ENCODE peak calls at places on chromosomes 12 and 14, in six cellular contexts. One of them, this sample, is unnamed. For H3K36me3 and H3K4me1, the result is how much of the 10 kb centered on the place peaks cover.

GRCh38 chr12:81078469-81079196 is 754 bp downstream of the ACSS3 start:
- DNase-seq in suprapubic skin: no peak
- DNase-seq in testis: peak
- DNase-seq in tibial nerve: peak
- DNase-seq in uterus: peak
- DNase-seq in IMR-90: peak
- DNase-seq in this sample: no peak

GRCh38 chr14:69500736-69501135 is 16.2 kb downstream of the PLEKHD1 start:
- DNase-seq in suprapubic skin: no peak
- DNase-seq in testis: no peak
- DNase-seq in tibial nerve: no peak
- DNase-seq in uterus: no peak
- DNase-seq in IMR-90: no peak
- DNase-seq in this sample: no peak

GRCh38 chr12:99806304-99806703 is 158.8 kb downstream of the GARIN6 start:
- DNase-seq in suprapubic skin: no peak
- DNase-seq in testis: no peak
- DNase-seq in tibial nerve: no peak
- DNase-seq in uterus: no peak
- DNase-seq in IMR-90: no peak
- DNase-seq in this sample: no peak

GRCh38 chr12:122051231-122051876 is 27.2 kb upstream of the MLXIP start:
- DNase-seq in suprapubic skin: no peak
- DNase-seq in testis: no peak
- DNase-seq in tibial nerve: no peak
- DNase-seq in uterus: peak
- DNase-seq in IMR-90: peak
- DNase-seq in this sample: peak

GRCh38 chr14:23539209-23539866 is 12.2 kb downstream of the ZFHX2 start:
- DNase-seq in suprapubic skin: no peak
- DNase-seq in testis: peak
- DNase-seq in tibial nerve: no peak
- DNase-seq in uterus: no peak
- DNase-seq in IMR-90: peak
- DNase-seq in this sample: no peak

GRCh38 chr14:77024171-77024627 is 4.3 kb downstream of the IRF2BPL start:
- DNase-seq in suprapubic skin: no peak
- DNase-seq in testis: peak
- DNase-seq in tibial nerve: no peak
- DNase-seq in uterus: peak
- DNase-seq in IMR-90: peak
- DNase-seq in this sample: peak

GRCh38 chr14:96745500-96746051 is 51.6 kb upstream of the VRK1 start:
- DNase-seq in suprapubic skin: no peak
- DNase-seq in testis: no peak
- DNase-seq in tibial nerve: no peak
- DNase-seq in uterus: no peak
- DNase-seq in IMR-90: no peak
- DNase-seq in this sample: no peak

GRCh38 chr14:104280902-104281767 is 142.7 kb downstream of the KIF26A start:
- DNase-seq in suprapubic skin: peak
- DNase-seq in testis: no peak
- DNase-seq in tibial nerve: no peak
- DNase-seq in uterus: peak
- DNase-seq in IMR-90: no peak
- DNase-seq in this sample: peak

GRCh38 chr12:43206396-43206795 is 345.6 kb downstream of the ADAMTS20 start:
- DNase-seq in suprapubic skin: no peak
- DNase-seq in testis: no peak
- DNase-seq in tibial nerve: no peak
- DNase-seq in uterus: no peak
- DNase-seq in IMR-90: peak
- DNase-seq in this sample: no peak

GRCh38 chr12:22702690-22703089 is 77.7 kb downstream of the ETNK1 start:
- DNase-seq in suprapubic skin: no peak
- DNase-seq in testis: no peak
- DNase-seq in tibial nerve: no peak
- DNase-seq in uterus: no peak
- DNase-seq in IMR-90: no peak
- DNase-seq in this sample: no peak

GRCh38 chr14:75077794-75078193 is 8.4 kb downstream of the ZC2HC1C start:
- DNase-seq in suprapubic skin: no peak
- DNase-seq in testis: no peak
- DNase-seq in tibial nerve: no peak
- DNase-seq in uterus: no peak
- DNase-seq in IMR-90: no peak
- DNase-seq in this sample: no peak

GRCh38 chr12:54967461-54967860 is 17.1 kb downstream of the TESPA1 start:
- DNase-seq in suprapubic skin: no peak
- DNase-seq in testis: peak
- DNase-seq in tibial nerve: peak
- DNase-seq in uterus: no peak
- DNase-seq in IMR-90: no peak
- DNase-seq in this sample: no peak

GRCh38 chr12:105922670-105923102 is 216.1 kb downstream of the NUAK1 start:
- DNase-seq in suprapubic skin: no peak
- DNase-seq in testis: no peak
- DNase-seq in tibial nerve: no peak
- DNase-seq in uterus: no peak
- DNase-seq in IMR-90: peak
- DNase-seq in this sample: no peak

GRCh38 chr12:57127101-57127709 is 1.1 kb upstream of the LRP1 start:
- DNase-seq in suprapubic skin: peak
- DNase-seq in testis: peak
- DNase-seq in tibial nerve: peak
- DNase-seq in uterus: peak
- DNase-seq in IMR-90: no peak
- DNase-seq in this sample: peak

GRCh38 chr12:79933580-79934264 is 1.2 kb downstream of the PPP1R12A start:
- DNase-seq in suprapubic skin: no peak
- DNase-seq in testis: peak
- DNase-seq in tibial nerve: peak
- DNase-seq in uterus: no peak
- DNase-seq in IMR-90: peak
- DNase-seq in this sample: no peak

GRCh38 chr12:57631566-57632368 is 1.2 kb downstream of the B4GALNT1 start:
- DNase-seq in suprapubic skin: peak
- DNase-seq in testis: peak
- DNase-seq in tibial nerve: no peak
- DNase-seq in uterus: no peak
- DNase-seq in IMR-90: no peak
- DNase-seq in this sample: no peak

GRCh38 chr14:103104654-103105511 is 10.4 kb downstream of the EXOC3L4 start:
- DNase-seq in suprapubic skin: no peak
- DNase-seq in testis: peak
- DNase-seq in tibial nerve: peak
- DNase-seq in uterus: peak
- DNase-seq in IMR-90: peak
- DNase-seq in this sample: peak

GRCh38 chr14:100867631-100868315 is 35.7 kb downstream of the RTL1 start:
- DNase-seq in suprapubic skin: peak
- DNase-seq in testis: no peak
- DNase-seq in tibial nerve: no peak
- DNase-seq in uterus: no peak
- DNase-seq in IMR-90: no peak
- DNase-seq in this sample: peak

GRCh38 chr14:93430889-93431670 is at the start of gene UNC79:
- DNase-seq in suprapubic skin: no peak
- DNase-seq in testis: peak
- DNase-seq in tibial nerve: no peak
- DNase-seq in uterus: no peak
- DNase-seq in IMR-90: no peak
- DNase-seq in this sample: no peak

GRCh38 chr12:76250256-76250655 is 98.0 kb downstream of the BBS10 start:
- DNase-seq in suprapubic skin: no peak
- DNase-seq in testis: no peak
- DNase-seq in tibial nerve: no peak
- DNase-seq in uterus: no peak
- DNase-seq in IMR-90: peak
- DNase-seq in this sample: no peak

GRCh38 chr12:62724947-62725447 is 210.0 kb downstream of the PPM1H start:
- DNase-seq in suprapubic skin: no peak
- DNase-seq in testis: no peak
- DNase-seq in tibial nerve: no peak
- DNase-seq in uterus: peak
- DNase-seq in IMR-90: peak
- DNase-seq in this sample: peak

GRCh38 chr14:72775923-72776554 is 117.9 kb downstream of the DPF3 start:
- DNase-seq in suprapubic skin: no peak
- DNase-seq in testis: no peak
- DNase-seq in tibial nerve: no peak
- DNase-seq in uterus: no peak
- DNase-seq in IMR-90: no peak
- DNase-seq in this sample: no peak

GRCh38 chr12:128657378-128657777 is 166.4 kb downstream of the SLC15A4 start:
- DNase-seq in suprapubic skin: no peak
- DNase-seq in testis: no peak
- DNase-seq in tibial nerve: no peak
- DNase-seq in uterus: no peak
- DNase-seq in IMR-90: no peak
- DNase-seq in this sample: no peak

GRCh38 chr12:122528992-122529391 is 1.9 kb downstream of the KNTC1 start:
- DNase-seq in suprapubic skin: no peak
- DNase-seq in testis: no peak
- DNase-seq in tibial nerve: no peak
- DNase-seq in uterus: no peak
- DNase-seq in IMR-90: no peak
- DNase-seq in this sample: no peak

DNA sequence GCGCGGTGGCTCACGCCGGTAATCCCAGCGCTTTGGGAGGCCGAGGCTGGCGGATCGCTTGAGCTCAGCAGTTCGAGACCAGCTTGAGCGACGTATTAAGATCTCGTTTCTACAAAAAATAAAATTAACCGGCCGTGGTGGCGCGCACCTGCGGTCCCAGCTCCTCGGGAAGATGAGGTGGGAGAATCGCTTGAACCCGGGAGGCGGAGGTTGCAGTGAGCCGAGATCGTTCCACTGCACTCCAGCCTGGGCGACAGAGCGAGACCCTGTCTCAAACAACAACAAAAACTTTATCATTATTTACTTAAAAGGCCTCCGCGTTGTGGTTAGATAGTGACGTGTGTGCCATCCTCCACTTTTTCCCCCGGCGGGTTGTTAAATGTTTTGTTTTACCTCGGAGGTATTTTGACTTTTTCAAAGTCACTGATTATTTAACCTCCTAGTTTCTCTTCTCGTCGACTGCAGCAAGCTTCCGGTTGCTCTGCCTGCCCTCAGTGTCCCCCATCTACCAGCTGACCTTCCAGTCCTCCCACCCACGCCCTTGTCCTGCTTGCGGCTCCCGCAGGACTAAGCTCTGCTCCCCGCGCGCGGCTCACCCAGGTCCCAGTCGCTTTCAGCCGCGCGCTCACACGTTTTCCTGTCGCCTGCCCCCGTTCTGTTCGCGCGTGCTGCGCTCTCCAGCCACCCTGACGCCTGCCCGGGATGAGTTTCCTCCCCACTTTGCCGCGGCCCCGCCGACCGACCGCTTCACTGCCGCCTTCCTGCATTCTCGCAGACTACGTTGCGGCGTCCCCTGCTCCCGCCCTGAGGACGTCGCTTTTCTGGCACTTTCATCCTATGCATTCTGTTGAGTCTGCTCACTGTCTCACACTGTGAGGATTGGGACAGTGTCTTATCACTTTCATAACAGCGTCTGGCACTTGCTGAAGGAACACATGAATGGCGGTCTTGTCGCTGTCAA is 1.2 kb upstream of the SCAF11 start:
- DNase-seq in suprapubic skin: peak
- DNase-seq in testis: peak
- DNase-seq in tibial nerve: peak
- DNase-seq in uterus: peak
- DNase-seq in IMR-90: peak
- DNase-seq in this sample: peak
- TF ChIP-seq POLR2A in suprapubic skin: peak
- TF ChIP-seq POLR2A in testis: no peak
- TF ChIP-seq POLR2A in tibial nerve: peak
- TF ChIP-seq POLR2A in uterus: no peak
- TF ChIP-seq POLR2A in IMR-90: peak
- TF ChIP-seq POLR2A in this sample: peak

GRCh38 chr12:48063530-48063929 is 42.3 kb downstream of the SENP1 start:
- DNase-seq in suprapubic skin: no peak
- DNase-seq in testis: no peak
- DNase-seq in tibial nerve: no peak
- DNase-seq in uterus: no peak
- DNase-seq in IMR-90: no peak
- DNase-seq in this sample: no peak
- H3K36me3 ChIP-seq in suprapubic skin: half or more
- H3K36me3 ChIP-seq in testis: under half
- H3K36me3 ChIP-seq in tibial nerve: under half
- H3K36me3 ChIP-seq in uterus: under half
- H3K36me3 ChIP-seq in IMR-90: under half
- H3K36me3 ChIP-seq in this sample: half or more

DNA sequence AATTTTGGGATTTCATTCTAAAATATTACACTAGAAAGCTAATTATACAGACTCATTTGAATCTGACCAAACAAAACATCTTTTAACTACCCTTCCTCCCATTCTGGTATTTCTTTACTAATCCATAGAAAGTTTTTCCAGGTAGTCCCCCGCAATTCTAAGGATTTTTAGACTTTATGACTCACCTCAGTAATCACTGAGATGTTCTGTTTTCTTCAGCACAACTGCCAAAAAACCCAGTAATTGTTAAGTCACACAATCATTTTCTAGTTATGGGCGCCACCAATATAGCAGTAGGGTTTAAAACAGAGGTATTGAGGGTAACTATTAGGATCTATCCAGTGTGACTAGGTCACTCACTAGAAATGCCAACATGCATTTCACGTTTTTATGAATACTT is 1.6 kb upstream of the ARID4A start:
- DNase-seq in suprapubic skin: no peak
- DNase-seq in testis: no peak
- DNase-seq in tibial nerve: no peak
- DNase-seq in uterus: no peak
- DNase-seq in IMR-90: peak
- DNase-seq in this sample: no peak
- H3K4me1 ChIP-seq in suprapubic skin: under half
- H3K4me1 ChIP-seq in testis: under half
- H3K4me1 ChIP-seq in tibial nerve: under half
- H3K4me1 ChIP-seq in uterus: under half
- H3K4me1 ChIP-seq in IMR-90: under half
- H3K4me1 ChIP-seq in this sample: under half

GRCh38 chr12:118357327-118358007 is 15.2 kb downstream of the TAOK3 start:
- DNase-seq in suprapubic skin: no peak
- DNase-seq in testis: no peak
- DNase-seq in tibial nerve: peak
- DNase-seq in uterus: no peak
- DNase-seq in IMR-90: peak
- DNase-seq in this sample: no peak

GRCh38 chr12:118359541-118359915 is 13.2 kb downstream of the TAOK3 start:
- DNase-seq in suprapubic skin: no peak
- DNase-seq in testis: no peak
- DNase-seq in tibial nerve: no peak
- DNase-seq in uterus: no peak
- DNase-seq in IMR-90: no peak
- DNase-seq in this sample: no peak

GRCh38 chr12:118358008-118358359 is 14.7 kb downstream of the TAOK3 start:
- DNase-seq in suprapubic skin: no peak
- DNase-seq in testis: no peak
- DNase-seq in tibial nerve: no peak
- DNase-seq in uterus: no peak
- DNase-seq in IMR-90: no peak
- DNase-seq in this sample: no peak

GRCh38 chr12:118356809-118357326 is 15.8 kb downstream of the TAOK3 start:
- DNase-seq in suprapubic skin: no peak
- DNase-seq in testis: no peak
- DNase-seq in tibial nerve: no peak
- DNase-seq in uterus: no peak
- DNase-seq in IMR-90: peak
- DNase-seq in this sample: no peak

GRCh38 chr12:118358607-118359540 is 13.8 kb downstream of the TAOK3 start:
- DNase-seq in suprapubic skin: no peak
- DNase-seq in testis: no peak
- DNase-seq in tibial nerve: no peak
- DNase-seq in uterus: no peak
- DNase-seq in IMR-90: no peak
- DNase-seq in this sample: no peak
- TF ChIP-seq POLR2A in suprapubic skin: no peak
- TF ChIP-seq POLR2A in testis: no peak
- TF ChIP-seq POLR2A in tibial nerve: peak
- TF ChIP-seq POLR2A in uterus: no peak
- TF ChIP-seq POLR2A in IMR-90: no peak
- TF ChIP-seq POLR2A in this sample: no peak

This sample was measured in heart left ventricle.